ENCODE peak calls at places on chromosomes 1 and 21, in seven cellular contexts. T is testis, X is cardiac muscle cell, V is PC-3, Y is tibial artery, Q is left lung, K is stomach. B is an unnamed sample. For H3K36me3, the result is how much of the 10 kb centered on the place peaks cover.

GRCh38 chr1:115426271-115426771 is 88.3 kb upstream of the NGF start:
- DNase-seq in T (peak), X (peak), V (peak), Y (peak), Q (peak), K (no peak), B (no peak)

GRCh38 chr1:208550978-208551377 is 306.8 kb upstream of the PLXNA2 start:
- DNase-seq in T (no peak), X (no peak), V (no peak), Y (no peak), Q (no peak), K (no peak), B (no peak)

GRCh38 chr1:214123061-214123784 is 135.4 kb downstream of the PROX1 start:
- DNase-seq in T (peak), X (peak), V (peak), Y (peak), Q (peak), K (peak), B (no peak)

GRCh38 chr1:208231929-208232360 is 12.2 kb downstream of the PLXNA2 start:
- DNase-seq in T (no peak), X (peak), V (peak), Y (no peak), Q (no peak), K (no peak), B (no peak)

GRCh38 chr21:44253832-44254700 is 7.6 kb downstream of the DNMT3L start:
- DNase-seq in T (no peak), X (no peak), V (no peak), Y (no peak), Q (peak), K (no peak), B (no peak)

GRCh38 chr1:113904292-113904673 is 316 bp downstream of the AP4B1 start:
- DNase-seq in T (no peak), X (no peak), V (no peak), Y (no peak), Q (no peak), K (no peak), B (no peak)

GRCh38 chr1:47658161-47658920 is 220.5 kb downstream of the FOXD2 start:
- DNase-seq in T (peak), X (no peak), V (no peak), Y (peak), Q (no peak), K (peak), B (no peak)

GRCh38 chr1:203531063-203531462 is 37.1 kb downstream of the OPTC start:
- DNase-seq in T (no peak), X (no peak), V (no peak), Y (no peak), Q (no peak), K (no peak), B (no peak)

GRCh38 chr1:98336472-98337118 is 324.9 kb upstream of the SNX7 start:
- DNase-seq in T (no peak), X (no peak), V (no peak), Y (no peak), Q (no peak), K (peak), B (no peak)

GRCh38 chr1:14292533-14292932 is 306.0 kb upstream of the KAZN start:
- DNase-seq in T (no peak), X (no peak), V (no peak), Y (no peak), Q (no peak), K (no peak), B (no peak)

GRCh38 chr1:6141601-6142000 is 38.5 kb downstream of the CHD5 start:
- DNase-seq in T (no peak), X (no peak), V (peak), Y (no peak), Q (no peak), K (no peak), B (no peak)

DNA sequence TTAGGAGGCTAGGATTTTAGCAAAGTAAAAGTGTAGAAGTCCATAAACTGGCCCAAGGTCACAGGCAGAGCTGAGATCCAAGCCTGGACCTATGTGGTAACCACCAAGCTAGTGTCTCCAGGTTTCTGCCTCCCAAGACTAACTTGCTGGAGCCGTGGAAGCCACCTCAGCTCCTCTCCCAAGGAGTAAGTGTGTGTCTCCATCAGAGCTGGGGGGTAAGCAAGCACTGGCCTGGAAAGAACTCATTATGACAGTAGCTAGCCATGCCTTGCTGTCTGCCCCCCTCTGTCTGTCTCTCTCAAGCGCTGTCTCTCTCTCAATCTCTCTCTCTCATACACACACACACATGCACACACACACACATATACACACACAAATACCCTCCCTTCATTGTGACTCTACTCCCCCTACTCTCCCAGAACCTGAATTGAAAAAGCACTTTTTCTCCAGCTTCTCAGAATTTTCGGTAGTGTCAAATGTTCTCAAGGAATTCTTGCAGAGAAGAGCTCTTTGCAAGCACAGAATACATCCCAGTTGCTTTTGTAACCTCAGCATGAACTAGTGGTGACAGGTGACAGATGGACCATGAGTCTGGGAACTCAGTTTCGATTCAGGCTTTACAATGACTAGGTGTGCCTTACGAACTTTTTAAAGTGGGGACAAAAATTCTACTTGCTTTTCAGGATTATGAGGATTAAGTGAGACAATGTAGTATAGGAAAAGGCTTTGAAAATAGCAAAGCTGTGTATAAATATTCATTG is 238.0 kb upstream of the FGGY start:
- DNase-seq in T (peak), X (no peak), V (no peak), Y (no peak), Q (no peak), K (no peak), B (no peak)
- H3K27ac ChIP-seq in T (no peak), X (no peak), V (no peak), Y (peak), Q (no peak), K (no peak), B (no peak)

DNA sequence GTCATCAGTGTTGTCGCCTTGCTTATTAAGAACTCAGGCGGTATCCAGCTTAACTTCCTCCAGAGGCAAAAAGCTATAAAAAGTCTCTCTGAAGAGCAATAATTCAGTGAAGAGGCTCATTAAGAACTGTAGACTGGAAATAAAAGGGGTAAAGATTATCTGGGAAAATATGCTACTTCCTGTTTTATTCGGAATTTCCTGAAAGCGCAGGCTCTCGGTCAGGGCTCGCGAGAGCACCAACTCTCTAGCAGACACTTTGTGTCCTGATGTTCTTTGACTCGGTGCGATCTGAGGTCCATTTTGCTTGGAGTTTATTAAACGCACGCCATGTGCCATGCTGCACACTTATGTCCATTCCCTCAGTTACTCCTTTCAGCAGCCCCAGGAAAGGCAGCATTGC is 70.4 kb downstream of the MRPS6 start:
- DNase-seq in T (no peak), X (no peak), V (no peak), Y (no peak), Q (no peak), K (no peak), B (no peak)
- H3K36me3 ChIP-seq in T (under half), X (under half), V (under half), Y (under half), Q (under half), K (under half), B (under half)

DNA sequence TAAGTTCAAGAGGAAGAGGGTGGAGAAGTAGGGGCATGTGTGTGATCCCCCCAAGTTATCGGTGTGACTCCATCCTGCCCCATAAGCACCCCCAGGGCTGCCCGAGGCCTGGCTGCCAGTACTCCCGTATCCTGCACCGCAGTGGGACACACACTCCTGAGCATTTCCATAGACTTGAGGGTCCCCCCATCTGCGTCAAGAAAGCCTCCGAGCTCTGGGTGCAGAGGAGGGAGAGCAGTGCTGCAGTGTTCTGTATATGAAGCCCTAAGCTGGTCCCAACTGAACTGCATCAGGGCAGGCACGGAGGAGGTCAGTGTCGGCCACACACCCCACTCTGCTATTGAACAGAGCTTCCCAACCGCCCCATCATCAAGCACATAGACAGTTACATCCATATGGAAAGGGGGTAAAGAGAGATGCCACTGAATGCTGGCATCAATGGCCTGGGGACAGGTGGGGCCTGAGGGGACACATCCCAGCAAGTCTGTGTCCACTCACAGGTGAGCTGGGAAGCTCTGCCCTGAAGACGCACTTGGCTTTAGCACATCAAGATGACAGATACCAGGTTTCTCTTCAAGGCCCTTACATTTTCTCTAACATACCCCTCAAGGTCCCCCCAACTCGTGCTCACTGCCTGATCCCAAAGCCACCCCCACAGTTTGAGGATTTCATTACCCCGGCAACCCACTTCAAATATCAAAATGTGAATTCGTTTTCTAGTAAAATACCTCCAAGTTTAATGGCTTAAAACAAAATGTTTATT is 64.3 kb downstream of the EVA1C start:
- DNase-seq in T (no peak), X (no peak), V (no peak), Y (no peak), Q (no peak), K (no peak), B (no peak)
- H3K27ac ChIP-seq in T (no peak), X (no peak), V (no peak), Y (no peak), Q (no peak), K (no peak), B (no peak)

GRCh38 chr1:51444534-51445192 is 74.4 kb downstream of the EPS15 start:
- DNase-seq in T (no peak), X (no peak), V (no peak), Y (no peak), Q (no peak), K (no peak), B (no peak)
- H3K36me3 ChIP-seq in T (under half), X (under half), V (under half), Y (under half), Q (under half), K (under half), B (under half)

DNA sequence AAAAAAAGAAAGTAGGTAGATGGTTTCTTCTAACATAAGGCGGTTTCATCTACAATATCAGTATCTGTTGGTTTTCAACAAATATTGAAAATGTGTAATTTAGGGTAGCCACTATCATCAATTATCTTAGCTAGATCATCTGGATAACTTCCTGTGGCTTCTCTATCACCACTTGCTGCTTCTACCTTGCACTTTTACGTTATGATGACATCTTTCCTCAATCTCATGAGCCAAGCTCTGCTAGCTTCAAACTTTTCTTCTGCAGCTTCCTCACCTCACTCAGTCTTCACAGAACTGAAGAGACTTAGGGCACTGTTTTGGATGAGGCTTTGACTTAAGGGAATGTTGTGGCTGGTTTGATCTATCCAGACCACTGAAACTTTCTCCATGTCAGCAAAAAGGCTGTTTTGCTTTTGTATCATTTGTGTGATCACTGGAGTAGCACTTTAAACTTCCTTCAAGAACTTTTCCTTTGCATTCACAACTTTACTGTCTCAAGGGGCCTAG is 144.9 kb upstream of the HP1BP3 start:
- DNase-seq in T (no peak), X (no peak), V (no peak), Y (no peak), Q (no peak), K (no peak), B (peak)
- H3K27ac ChIP-seq in T (no peak), X (no peak), V (no peak), Y (no peak), Q (no peak), K (no peak), B (no peak)

DNA sequence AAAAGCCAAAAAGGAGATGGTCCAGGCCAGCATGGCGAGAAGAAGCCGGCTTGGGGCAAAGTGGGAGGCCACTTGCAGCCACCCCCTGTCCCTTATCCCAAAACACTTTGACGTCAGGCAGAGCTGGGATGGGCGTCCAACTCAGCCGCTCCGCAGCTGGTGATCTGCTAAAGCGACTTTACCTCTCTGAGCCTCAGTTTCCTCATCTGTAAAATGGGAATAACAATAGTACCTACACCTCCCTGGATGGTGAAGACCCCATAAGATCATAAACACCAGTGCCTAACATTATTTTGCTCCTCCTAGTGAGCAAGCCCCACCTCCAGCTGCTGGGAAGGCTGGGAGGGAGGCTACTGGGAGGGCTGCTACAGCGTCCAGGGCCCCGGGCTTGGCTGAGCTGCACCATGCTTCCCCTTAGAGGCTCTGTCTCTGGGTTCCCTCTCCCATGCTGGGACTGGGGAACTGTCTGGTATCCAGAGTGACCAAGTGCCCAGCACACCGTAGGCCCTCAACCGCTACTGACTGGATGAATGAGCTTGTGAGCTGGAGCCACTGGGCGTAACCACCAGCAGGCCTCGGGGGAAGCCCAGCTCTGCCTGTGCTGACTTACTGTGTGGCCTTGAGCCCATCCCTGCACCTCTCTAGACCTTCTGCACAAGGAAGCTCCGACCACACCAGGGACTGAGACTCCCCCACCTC is 18.3 kb downstream of the IFFO2 start:
- DNase-seq in T (no peak), X (no peak), V (no peak), Y (no peak), Q (no peak), K (no peak), B (no peak)
- H3K36me3 ChIP-seq in T (under half), X (under half), V (under half), Y (under half), Q (under half), K (under half), B (under half)

GRCh38 chr1:190453550-190453949 is 24.1 kb downstream of the BRINP3 start:
- DNase-seq in T (no peak), X (no peak), V (peak), Y (no peak), Q (no peak), K (no peak), B (no peak)

GRCh38 chr1:190452272-190452848 is 25.3 kb downstream of the BRINP3 start:
- DNase-seq in T (no peak), X (no peak), V (no peak), Y (no peak), Q (no peak), K (no peak), B (no peak)
- H3K27ac ChIP-seq in T (no peak), X (no peak), V (no peak), Y (no peak), Q (no peak), K (no peak), B (no peak)

GRCh38 chr21:46194374-46195334 is 10.4 kb upstream of the SPATC1L start:
- DNase-seq in T (peak), X (no peak), V (no peak), Y (no peak), Q (no peak), K (peak), B (no peak)
- H3K36me3 ChIP-seq in T (under half), X (under half), V (under half), Y (half or more), Q (half or more), K (half or more), B (under half)

DNA sequence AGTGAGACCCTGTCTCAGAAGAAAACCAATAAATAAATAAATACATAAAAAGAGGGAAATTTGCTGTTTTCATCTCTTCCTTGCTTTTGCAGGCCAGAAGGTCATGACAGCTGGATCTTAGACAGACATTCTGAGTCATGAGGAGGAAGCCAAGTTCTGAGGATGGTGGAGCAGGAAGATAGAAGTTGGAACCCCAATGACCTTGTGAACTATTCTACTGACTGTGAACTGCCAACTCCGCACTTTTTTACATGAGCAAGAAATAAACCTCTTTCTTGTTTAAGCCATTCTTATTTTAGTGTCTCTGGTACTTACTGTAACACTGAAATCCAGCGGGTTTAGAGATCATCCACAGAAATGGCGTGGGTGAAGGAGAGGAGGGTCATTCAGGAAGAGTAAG is 8.4 kb downstream of the CD84 start:
- DNase-seq in T (no peak), X (no peak), V (no peak), Y (no peak), Q (no peak), K (no peak), B (no peak)
- H3K27ac ChIP-seq in T (no peak), X (no peak), V (no peak), Y (no peak), Q (no peak), K (no peak), B (no peak)